ENCODE peak calls at places on chromosomes 13 and 19, in eight cellular contexts. One of them, this sample, is unnamed.

GRCh38 chr13:110248449-110249143 is 58.4 kb downstream of the COL4A1 start:
- DNase-seq in OCI-LY7: no peak
- DNase-seq in NCI-H1092: no peak
- DNase-seq in IMR-90: no peak
- DNase-seq in left ventricle myocardium superior: no peak
- DNase-seq in amniotic epithelial cell: no peak
- DNase-seq in activated CD4-positive, alpha-beta T cell treated with anti-CD3 and anti-CD28 coated beads, Interleukin-2, amount 50 U/mL, for 24 hours: no peak
- DNase-seq in stimulated activated CD4-positive, alpha-beta T cell treated with anti-CD3 and anti-CD28 coated beads, Interleukin-15, amount 100 ng/mL, for 48 hours: no peak
- DNase-seq in this sample: no peak

GRCh38 chr19:12777217-12778019 is 2.1 kb upstream of the HOOK2 start:
- DNase-seq in left ventricle myocardium superior: peak
- DNase-seq in stimulated activated CD4-positive, alpha-beta T cell treated with anti-CD3 and anti-CD28 coated beads, Interleukin-15, amount 100 ng/mL, for 48 hours: no peak
- DNase-seq in OCI-LY7: peak
- DNase-seq in activated CD4-positive, alpha-beta T cell treated with anti-CD3 and anti-CD28 coated beads, Interleukin-2, amount 50 U/mL, for 24 hours: peak
- DNase-seq in IMR-90: peak
- DNase-seq in NCI-H1092: peak
- DNase-seq in amniotic epithelial cell: no peak
- DNase-seq in this sample: peak

GRCh38 chr13:114099918-114100445 is 32.4 kb downstream of the RASA3 start:
- DNase-seq in NCI-H1092: no peak
- DNase-seq in stimulated activated CD4-positive, alpha-beta T cell treated with anti-CD3 and anti-CD28 coated beads, Interleukin-15, amount 100 ng/mL, for 48 hours: no peak
- DNase-seq in activated CD4-positive, alpha-beta T cell treated with anti-CD3 and anti-CD28 coated beads, Interleukin-2, amount 50 U/mL, for 24 hours: no peak
- DNase-seq in left ventricle myocardium superior: peak
- DNase-seq in amniotic epithelial cell: peak
- DNase-seq in OCI-LY7: peak
- DNase-seq in IMR-90: peak
- DNase-seq in this sample: no peak

GRCh38 chr13:83827338-83827737 is 54.9 kb downstream of the SLITRK1 start:
- DNase-seq in stimulated activated CD4-positive, alpha-beta T cell treated with anti-CD3 and anti-CD28 coated beads, Interleukin-15, amount 100 ng/mL, for 48 hours: no peak
- DNase-seq in activated CD4-positive, alpha-beta T cell treated with anti-CD3 and anti-CD28 coated beads, Interleukin-2, amount 50 U/mL, for 24 hours: no peak
- DNase-seq in amniotic epithelial cell: no peak
- DNase-seq in NCI-H1092: no peak
- DNase-seq in IMR-90: no peak
- DNase-seq in OCI-LY7: no peak
- DNase-seq in left ventricle myocardium superior: no peak
- DNase-seq in this sample: no peak

GRCh38 chr13:30569901-30570576 is 47.7 kb upstream of the USPL1 start:
- DNase-seq in OCI-LY7: no peak
- DNase-seq in amniotic epithelial cell: peak
- DNase-seq in IMR-90: peak
- DNase-seq in left ventricle myocardium superior: no peak
- DNase-seq in stimulated activated CD4-positive, alpha-beta T cell treated with anti-CD3 and anti-CD28 coated beads, Interleukin-15, amount 100 ng/mL, for 48 hours: no peak
- DNase-seq in activated CD4-positive, alpha-beta T cell treated with anti-CD3 and anti-CD28 coated beads, Interleukin-2, amount 50 U/mL, for 24 hours: no peak
- DNase-seq in NCI-H1092: no peak
- DNase-seq in this sample: no peak

GRCh38 chr19:1874554-1875185 is 10.6 kb downstream of the ABHD17A start:
- DNase-seq in activated CD4-positive, alpha-beta T cell treated with anti-CD3 and anti-CD28 coated beads, Interleukin-2, amount 50 U/mL, for 24 hours: no peak
- DNase-seq in NCI-H1092: no peak
- DNase-seq in amniotic epithelial cell: no peak
- DNase-seq in OCI-LY7: peak
- DNase-seq in IMR-90: no peak
- DNase-seq in left ventricle myocardium superior: peak
- DNase-seq in stimulated activated CD4-positive, alpha-beta T cell treated with anti-CD3 and anti-CD28 coated beads, Interleukin-15, amount 100 ng/mL, for 48 hours: no peak
- DNase-seq in this sample: no peak

GRCh38 chr19:23305555-23305954 is 55.4 kb upstream of the ZNF724 start:
- DNase-seq in left ventricle myocardium superior: no peak
- DNase-seq in OCI-LY7: peak
- DNase-seq in NCI-H1092: no peak
- DNase-seq in amniotic epithelial cell: no peak
- DNase-seq in stimulated activated CD4-positive, alpha-beta T cell treated with anti-CD3 and anti-CD28 coated beads, Interleukin-15, amount 100 ng/mL, for 48 hours: no peak
- DNase-seq in IMR-90: no peak
- DNase-seq in activated CD4-positive, alpha-beta T cell treated with anti-CD3 and anti-CD28 coated beads, Interleukin-2, amount 50 U/mL, for 24 hours: no peak
- DNase-seq in this sample: no peak

GRCh38 chr19:48833977-48834376 is 2.3 kb downstream of the HSD17B14 start:
- DNase-seq in NCI-H1092: no peak
- DNase-seq in stimulated activated CD4-positive, alpha-beta T cell treated with anti-CD3 and anti-CD28 coated beads, Interleukin-15, amount 100 ng/mL, for 48 hours: no peak
- DNase-seq in left ventricle myocardium superior: no peak
- DNase-seq in activated CD4-positive, alpha-beta T cell treated with anti-CD3 and anti-CD28 coated beads, Interleukin-2, amount 50 U/mL, for 24 hours: no peak
- DNase-seq in OCI-LY7: no peak
- DNase-seq in IMR-90: no peak
- DNase-seq in amniotic epithelial cell: no peak
- DNase-seq in this sample: no peak

GRCh38 chr13:113548778-113549621 is 35.6 kb upstream of the TFDP1 start:
- DNase-seq in NCI-H1092: no peak
- DNase-seq in IMR-90: no peak
- DNase-seq in activated CD4-positive, alpha-beta T cell treated with anti-CD3 and anti-CD28 coated beads, Interleukin-2, amount 50 U/mL, for 24 hours: no peak
- DNase-seq in amniotic epithelial cell: no peak
- DNase-seq in OCI-LY7: no peak
- DNase-seq in left ventricle myocardium superior: peak
- DNase-seq in stimulated activated CD4-positive, alpha-beta T cell treated with anti-CD3 and anti-CD28 coated beads, Interleukin-15, amount 100 ng/mL, for 48 hours: no peak
- DNase-seq in this sample: no peak

GRCh38 chr19:14103310-14103709 is 12.8 kb upstream of the SAMD1 start:
- DNase-seq in NCI-H1092: no peak
- DNase-seq in amniotic epithelial cell: no peak
- DNase-seq in IMR-90: no peak
- DNase-seq in activated CD4-positive, alpha-beta T cell treated with anti-CD3 and anti-CD28 coated beads, Interleukin-2, amount 50 U/mL, for 24 hours: no peak
- DNase-seq in OCI-LY7: no peak
- DNase-seq in stimulated activated CD4-positive, alpha-beta T cell treated with anti-CD3 and anti-CD28 coated beads, Interleukin-15, amount 100 ng/mL, for 48 hours: no peak
- DNase-seq in left ventricle myocardium superior: no peak
- DNase-seq in this sample: peak

GRCh38 chr13:113546571-113547247 is 37.8 kb upstream of the TFDP1 start:
- DNase-seq in amniotic epithelial cell: peak
- DNase-seq in left ventricle myocardium superior: peak
- DNase-seq in IMR-90: peak
- DNase-seq in OCI-LY7: no peak
- DNase-seq in stimulated activated CD4-positive, alpha-beta T cell treated with anti-CD3 and anti-CD28 coated beads, Interleukin-15, amount 100 ng/mL, for 48 hours: no peak
- DNase-seq in activated CD4-positive, alpha-beta T cell treated with anti-CD3 and anti-CD28 coated beads, Interleukin-2, amount 50 U/mL, for 24 hours: no peak
- DNase-seq in NCI-H1092: no peak
- DNase-seq in this sample: no peak

GRCh38 chr13:113584205-113584869 is at the start of gene TFDP1:
- DNase-seq in IMR-90: peak
- DNase-seq in activated CD4-positive, alpha-beta T cell treated with anti-CD3 and anti-CD28 coated beads, Interleukin-2, amount 50 U/mL, for 24 hours: peak
- DNase-seq in amniotic epithelial cell: peak
- DNase-seq in OCI-LY7: peak
- DNase-seq in NCI-H1092: peak
- DNase-seq in stimulated activated CD4-positive, alpha-beta T cell treated with anti-CD3 and anti-CD28 coated beads, Interleukin-15, amount 100 ng/mL, for 48 hours: peak
- DNase-seq in left ventricle myocardium superior: peak
- DNase-seq in this sample: peak

GRCh38 chr13:37906880-37907279 is 37.3 kb upstream of the TRPC4 start:
- DNase-seq in amniotic epithelial cell: no peak
- DNase-seq in IMR-90: no peak
- DNase-seq in left ventricle myocardium superior: no peak
- DNase-seq in stimulated activated CD4-positive, alpha-beta T cell treated with anti-CD3 and anti-CD28 coated beads, Interleukin-15, amount 100 ng/mL, for 48 hours: no peak
- DNase-seq in OCI-LY7: no peak
- DNase-seq in NCI-H1092: no peak
- DNase-seq in activated CD4-positive, alpha-beta T cell treated with anti-CD3 and anti-CD28 coated beads, Interleukin-2, amount 50 U/mL, for 24 hours: no peak
- DNase-seq in this sample: no peak

GRCh38 chr13:20144141-20144850 is 16.6 kb downstream of the GJA3 start:
- DNase-seq in left ventricle myocardium superior: no peak
- DNase-seq in NCI-H1092: no peak
- DNase-seq in activated CD4-positive, alpha-beta T cell treated with anti-CD3 and anti-CD28 coated beads, Interleukin-2, amount 50 U/mL, for 24 hours: no peak
- DNase-seq in stimulated activated CD4-positive, alpha-beta T cell treated with anti-CD3 and anti-CD28 coated beads, Interleukin-15, amount 100 ng/mL, for 48 hours: no peak
- DNase-seq in IMR-90: no peak
- DNase-seq in amniotic epithelial cell: no peak
- DNase-seq in OCI-LY7: no peak
- DNase-seq in this sample: no peak

GRCh38 chr19:38442736-38443135 is 9.2 kb downstream of the RYR1 start:
- DNase-seq in activated CD4-positive, alpha-beta T cell treated with anti-CD3 and anti-CD28 coated beads, Interleukin-2, amount 50 U/mL, for 24 hours: no peak
- DNase-seq in amniotic epithelial cell: no peak
- DNase-seq in left ventricle myocardium superior: no peak
- DNase-seq in IMR-90: no peak
- DNase-seq in stimulated activated CD4-positive, alpha-beta T cell treated with anti-CD3 and anti-CD28 coated beads, Interleukin-15, amount 100 ng/mL, for 48 hours: no peak
- DNase-seq in OCI-LY7: no peak
- DNase-seq in NCI-H1092: no peak
- DNase-seq in this sample: no peak

GRCh38 chr13:71922191-71922590 is 55.2 kb upstream of the DACH1 start:
- DNase-seq in NCI-H1092: no peak
- DNase-seq in activated CD4-positive, alpha-beta T cell treated with anti-CD3 and anti-CD28 coated beads, Interleukin-2, amount 50 U/mL, for 24 hours: no peak
- DNase-seq in stimulated activated CD4-positive, alpha-beta T cell treated with anti-CD3 and anti-CD28 coated beads, Interleukin-15, amount 100 ng/mL, for 48 hours: no peak
- DNase-seq in left ventricle myocardium superior: no peak
- DNase-seq in OCI-LY7: no peak
- DNase-seq in IMR-90: no peak
- DNase-seq in amniotic epithelial cell: no peak
- DNase-seq in this sample: no peak

GRCh38 chr13:110511509-110512181 is 49.9 kb downstream of the RAB20 start:
- DNase-seq in OCI-LY7: no peak
- DNase-seq in left ventricle myocardium superior: no peak
- DNase-seq in stimulated activated CD4-positive, alpha-beta T cell treated with anti-CD3 and anti-CD28 coated beads, Interleukin-15, amount 100 ng/mL, for 48 hours: no peak
- DNase-seq in IMR-90: no peak
- DNase-seq in NCI-H1092: no peak
- DNase-seq in amniotic epithelial cell: no peak
- DNase-seq in activated CD4-positive, alpha-beta T cell treated with anti-CD3 and anti-CD28 coated beads, Interleukin-2, amount 50 U/mL, for 24 hours: no peak
- DNase-seq in this sample: no peak

GRCh38 chr19:16628984-16629691 is 1.1 kb upstream of the MED26 start:
- DNase-seq in IMR-90: peak
- DNase-seq in left ventricle myocardium superior: peak
- DNase-seq in NCI-H1092: peak
- DNase-seq in stimulated activated CD4-positive, alpha-beta T cell treated with anti-CD3 and anti-CD28 coated beads, Interleukin-15, amount 100 ng/mL, for 48 hours: no peak
- DNase-seq in OCI-LY7: peak
- DNase-seq in amniotic epithelial cell: peak
- DNase-seq in activated CD4-positive, alpha-beta T cell treated with anti-CD3 and anti-CD28 coated beads, Interleukin-2, amount 50 U/mL, for 24 hours: no peak
- DNase-seq in this sample: no peak

GRCh38 chr13:74574964-74575728 is 440.9 kb upstream of the KLF12 start:
- DNase-seq in amniotic epithelial cell: peak
- DNase-seq in OCI-LY7: no peak
- DNase-seq in left ventricle myocardium superior: no peak
- DNase-seq in activated CD4-positive, alpha-beta T cell treated with anti-CD3 and anti-CD28 coated beads, Interleukin-2, amount 50 U/mL, for 24 hours: no peak
- DNase-seq in IMR-90: no peak
- DNase-seq in NCI-H1092: no peak
- DNase-seq in stimulated activated CD4-positive, alpha-beta T cell treated with anti-CD3 and anti-CD28 coated beads, Interleukin-15, amount 100 ng/mL, for 48 hours: no peak
- DNase-seq in this sample: no peak

GRCh38 chr19:43439183-43440063 is 24.7 kb downstream of the TEX101 start:
- DNase-seq in activated CD4-positive, alpha-beta T cell treated with anti-CD3 and anti-CD28 coated beads, Interleukin-2, amount 50 U/mL, for 24 hours: peak
- DNase-seq in OCI-LY7: peak
- DNase-seq in stimulated activated CD4-positive, alpha-beta T cell treated with anti-CD3 and anti-CD28 coated beads, Interleukin-15, amount 100 ng/mL, for 48 hours: no peak
- DNase-seq in IMR-90: no peak
- DNase-seq in left ventricle myocardium superior: no peak
- DNase-seq in NCI-H1092: no peak
- DNase-seq in amniotic epithelial cell: no peak
- DNase-seq in this sample: no peak

GRCh38 chr13:73390100-73390499 is 331.3 kb downstream of the KLF5 start:
- DNase-seq in IMR-90: no peak
- DNase-seq in OCI-LY7: no peak
- DNase-seq in left ventricle myocardium superior: no peak
- DNase-seq in activated CD4-positive, alpha-beta T cell treated with anti-CD3 and anti-CD28 coated beads, Interleukin-2, amount 50 U/mL, for 24 hours: no peak
- DNase-seq in stimulated activated CD4-positive, alpha-beta T cell treated with anti-CD3 and anti-CD28 coated beads, Interleukin-15, amount 100 ng/mL, for 48 hours: no peak
- DNase-seq in NCI-H1092: no peak
- DNase-seq in amniotic epithelial cell: no peak
- DNase-seq in this sample: no peak

GRCh38 chr13:20439261-20439660 is 86.4 kb downstream of the CRYL1 start:
- DNase-seq in OCI-LY7: no peak
- DNase-seq in amniotic epithelial cell: no peak
- DNase-seq in NCI-H1092: no peak
- DNase-seq in stimulated activated CD4-positive, alpha-beta T cell treated with anti-CD3 and anti-CD28 coated beads, Interleukin-15, amount 100 ng/mL, for 48 hours: no peak
- DNase-seq in IMR-90: no peak
- DNase-seq in left ventricle myocardium superior: no peak
- DNase-seq in activated CD4-positive, alpha-beta T cell treated with anti-CD3 and anti-CD28 coated beads, Interleukin-2, amount 50 U/mL, for 24 hours: no peak
- DNase-seq in this sample: no peak

GRCh38 chr19:46732966-46733692 is 12.7 kb upstream of the FKRP start:
- DNase-seq in NCI-H1092: no peak
- DNase-seq in left ventricle myocardium superior: peak
- DNase-seq in activated CD4-positive, alpha-beta T cell treated with anti-CD3 and anti-CD28 coated beads, Interleukin-2, amount 50 U/mL, for 24 hours: no peak
- DNase-seq in stimulated activated CD4-positive, alpha-beta T cell treated with anti-CD3 and anti-CD28 coated beads, Interleukin-15, amount 100 ng/mL, for 48 hours: no peak
- DNase-seq in OCI-LY7: no peak
- DNase-seq in amniotic epithelial cell: peak
- DNase-seq in IMR-90: peak
- DNase-seq in this sample: peak

GRCh38 chr13:40986328-40986856 is 32.7 kb downstream of the ELF1 start:
- DNase-seq in stimulated activated CD4-positive, alpha-beta T cell treated with anti-CD3 and anti-CD28 coated beads, Interleukin-15, amount 100 ng/mL, for 48 hours: no peak
- DNase-seq in OCI-LY7: no peak
- DNase-seq in NCI-H1092: no peak
- DNase-seq in IMR-90: peak
- DNase-seq in left ventricle myocardium superior: no peak
- DNase-seq in activated CD4-positive, alpha-beta T cell treated with anti-CD3 and anti-CD28 coated beads, Interleukin-2, amount 50 U/mL, for 24 hours: no peak
- DNase-seq in amniotic epithelial cell: no peak
- DNase-seq in this sample: no peak

GRCh38 chr19:16849168-16849567 is 20.0 kb downstream of the SIN3B start:
- DNase-seq in activated CD4-positive, alpha-beta T cell treated with anti-CD3 and anti-CD28 coated beads, Interleukin-2, amount 50 U/mL, for 24 hours: no peak
- DNase-seq in left ventricle myocardium superior: no peak
- DNase-seq in stimulated activated CD4-positive, alpha-beta T cell treated with anti-CD3 and anti-CD28 coated beads, Interleukin-15, amount 100 ng/mL, for 48 hours: no peak
- DNase-seq in IMR-90: peak
- DNase-seq in OCI-LY7: no peak
- DNase-seq in amniotic epithelial cell: peak
- DNase-seq in NCI-H1092: no peak
- DNase-seq in this sample: no peak

GRCh38 chr13:75414036-75414827 is 67.7 kb downstream of the TBC1D4 start:
- DNase-seq in amniotic epithelial cell: no peak
- DNase-seq in IMR-90: no peak
- DNase-seq in activated CD4-positive, alpha-beta T cell treated with anti-CD3 and anti-CD28 coated beads, Interleukin-2, amount 50 U/mL, for 24 hours: no peak
- DNase-seq in NCI-H1092: no peak
- DNase-seq in stimulated activated CD4-positive, alpha-beta T cell treated with anti-CD3 and anti-CD28 coated beads, Interleukin-15, amount 100 ng/mL, for 48 hours: no peak
- DNase-seq in left ventricle myocardium superior: no peak
- DNase-seq in OCI-LY7: no peak
- DNase-seq in this sample: no peak

GRCh38 chr19:2375341-2376121 is 15.5 kb downstream of the TMPRSS9 start:
- DNase-seq in IMR-90: no peak
- DNase-seq in amniotic epithelial cell: no peak
- DNase-seq in stimulated activated CD4-positive, alpha-beta T cell treated with anti-CD3 and anti-CD28 coated beads, Interleukin-15, amount 100 ng/mL, for 48 hours: no peak
- DNase-seq in OCI-LY7: peak
- DNase-seq in NCI-H1092: no peak
- DNase-seq in left ventricle myocardium superior: no peak
- DNase-seq in activated CD4-positive, alpha-beta T cell treated with anti-CD3 and anti-CD28 coated beads, Interleukin-2, amount 50 U/mL, for 24 hours: no peak
- DNase-seq in this sample: no peak

This sample was measured in Right ventricle myocardium inferior.